ENCODE peak calls at places on chromosome 4, in ten cellular contexts. One of them, this sample, is unnamed.

GRCh38 chr4:74474345-74475099 is 29.6 kb downstream of the AREG start:
- DNase-seq in endothelial cell of umbilical vein: peak; percentile 44
- DNase-seq in IMR-90: peak; percentile 77
- DNase-seq in A549: no peak
- DNase-seq in heart left ventricle: no peak
- DNase-seq in breast epithelium: no peak
- DNase-seq in spleen: no peak
- DNase-seq in ovary: no peak
- DNase-seq in stomach: no peak
- DNase-seq in esophagus muscularis mucosa: no peak
- DNase-seq in this sample: peak; percentile 60

GRCh38 chr4:41146716-41147506 is 67.4 kb downstream of the APBB2 start:
- DNase-seq in endothelial cell of umbilical vein: peak; percentile 53
- DNase-seq in IMR-90: peak; percentile 54
- DNase-seq in A549: no peak
- DNase-seq in heart left ventricle: no peak
- DNase-seq in breast epithelium: no peak
- DNase-seq in spleen: no peak
- DNase-seq in ovary: no peak
- DNase-seq in stomach: peak; percentile 53
- DNase-seq in esophagus muscularis mucosa: no peak
- DNase-seq in this sample: no peak

GRCh38 chr4:111475001-111475400 is 670.3 kb upstream of the FAM241A start:
- DNase-seq in endothelial cell of umbilical vein: no peak
- DNase-seq in IMR-90: peak; percentile 39
- DNase-seq in A549: no peak
- DNase-seq in heart left ventricle: no peak
- DNase-seq in breast epithelium: no peak
- DNase-seq in spleen: no peak
- DNase-seq in ovary: no peak
- DNase-seq in stomach: no peak
- DNase-seq in esophagus muscularis mucosa: no peak
- DNase-seq in this sample: peak; percentile 10

GRCh38 chr4:45284400-45285085 is 558.2 kb upstream of the GNPDA2 start:
- DNase-seq in endothelial cell of umbilical vein: no peak
- DNase-seq in IMR-90: no peak
- DNase-seq in A549: no peak
- DNase-seq in heart left ventricle: peak; percentile 33
- DNase-seq in breast epithelium: no peak
- DNase-seq in spleen: peak; percentile 60
- DNase-seq in ovary: no peak
- DNase-seq in stomach: peak; percentile 21
- DNase-seq in esophagus muscularis mucosa: no peak
- DNase-seq in this sample: no peak

GRCh38 chr4:33226133-33226532 is 2506.0 kb downstream of the PCDH7 start:
- DNase-seq in endothelial cell of umbilical vein: no peak
- DNase-seq in IMR-90: no peak
- DNase-seq in A549: no peak
- DNase-seq in heart left ventricle: no peak
- DNase-seq in breast epithelium: no peak
- DNase-seq in spleen: no peak
- DNase-seq in ovary: no peak
- DNase-seq in stomach: no peak
- DNase-seq in esophagus muscularis mucosa: no peak
- DNase-seq in this sample: no peak

GRCh38 chr4:26217961-26218676 is 102.7 kb upstream of the RBPJ start:
- DNase-seq in endothelial cell of umbilical vein: no peak
- DNase-seq in IMR-90: no peak
- DNase-seq in A549: no peak
- DNase-seq in heart left ventricle: peak; percentile 58
- DNase-seq in breast epithelium: no peak
- DNase-seq in spleen: no peak
- DNase-seq in ovary: no peak
- DNase-seq in stomach: no peak
- DNase-seq in esophagus muscularis mucosa: no peak
- DNase-seq in this sample: no peak

GRCh38 chr4:76240236-76240635 is 11.3 kb upstream of the FAM47E start:
- DNase-seq in endothelial cell of umbilical vein: no peak
- DNase-seq in IMR-90: no peak
- DNase-seq in A549: no peak
- DNase-seq in heart left ventricle: no peak
- DNase-seq in breast epithelium: no peak
- DNase-seq in spleen: no peak
- DNase-seq in ovary: no peak
- DNase-seq in stomach: no peak
- DNase-seq in esophagus muscularis mucosa: no peak
- DNase-seq in this sample: no peak

GRCh38 chr4:151888367-151888866 is 127.6 kb upstream of the GATB start:
- DNase-seq in endothelial cell of umbilical vein: no peak
- DNase-seq in IMR-90: no peak
- DNase-seq in A549: no peak
- DNase-seq in heart left ventricle: no peak
- DNase-seq in breast epithelium: no peak
- DNase-seq in spleen: no peak
- DNase-seq in ovary: no peak
- DNase-seq in stomach: no peak
- DNase-seq in esophagus muscularis mucosa: no peak
- DNase-seq in this sample: no peak

GRCh38 chr4:74447636-74448233 is 2.8 kb downstream of the AREG start:
- DNase-seq in endothelial cell of umbilical vein: no peak
- DNase-seq in IMR-90: no peak
- DNase-seq in A549: no peak
- DNase-seq in heart left ventricle: no peak
- DNase-seq in breast epithelium: no peak
- DNase-seq in spleen: no peak
- DNase-seq in ovary: no peak
- DNase-seq in stomach: no peak
- DNase-seq in esophagus muscularis mucosa: no peak
- DNase-seq in this sample: no peak

GRCh38 chr4:129468624-129469023 is 372.7 kb downstream of the C4orf33 start:
- DNase-seq in endothelial cell of umbilical vein: no peak
- DNase-seq in IMR-90: no peak
- DNase-seq in A549: no peak
- DNase-seq in heart left ventricle: no peak
- DNase-seq in breast epithelium: no peak
- DNase-seq in spleen: no peak
- DNase-seq in ovary: no peak
- DNase-seq in stomach: no peak
- DNase-seq in esophagus muscularis mucosa: no peak
- DNase-seq in this sample: no peak

GRCh38 chr4:6916587-6917444 is 7.2 kb downstream of the TBC1D14 start:
- DNase-seq in endothelial cell of umbilical vein: peak; percentile 20
- DNase-seq in IMR-90: no peak
- DNase-seq in A549: no peak
- DNase-seq in heart left ventricle: no peak
- DNase-seq in breast epithelium: peak; percentile 78
- DNase-seq in spleen: peak; percentile 92
- DNase-seq in ovary: no peak
- DNase-seq in stomach: peak; percentile 70
- DNase-seq in esophagus muscularis mucosa: no peak
- DNase-seq in this sample: peak; percentile 56

GRCh38 chr4:100849319-100849718 is 331.5 kb upstream of the EMCN start:
- DNase-seq in endothelial cell of umbilical vein: no peak
- DNase-seq in IMR-90: no peak
- DNase-seq in A549: no peak
- DNase-seq in heart left ventricle: no peak
- DNase-seq in breast epithelium: no peak
- DNase-seq in spleen: no peak
- DNase-seq in ovary: no peak
- DNase-seq in stomach: no peak
- DNase-seq in esophagus muscularis mucosa: no peak
- DNase-seq in this sample: no peak

GRCh38 chr4:172692701-172693100 is 475.9 kb upstream of the GALNT7 start:
- DNase-seq in endothelial cell of umbilical vein: no peak
- DNase-seq in IMR-90: no peak
- DNase-seq in A549: no peak
- DNase-seq in heart left ventricle: no peak
- DNase-seq in breast epithelium: no peak
- DNase-seq in spleen: no peak
- DNase-seq in ovary: no peak
- DNase-seq in stomach: no peak
- DNase-seq in esophagus muscularis mucosa: no peak
- DNase-seq in this sample: no peak

GRCh38 chr4:76197971-76198410 is 15.6 kb downstream of the SCARB2 start:
- DNase-seq in endothelial cell of umbilical vein: no peak
- DNase-seq in IMR-90: peak; percentile 69
- DNase-seq in A549: no peak
- DNase-seq in heart left ventricle: peak; percentile 83
- DNase-seq in breast epithelium: no peak
- DNase-seq in spleen: peak; percentile 79
- DNase-seq in ovary: peak; percentile 59
- DNase-seq in stomach: no peak
- DNase-seq in esophagus muscularis mucosa: peak; percentile 91
- DNase-seq in this sample: peak; percentile 38

GRCh38 chr4:138870739-138871633 is 144.6 kb upstream of the NOCT start:
- DNase-seq in endothelial cell of umbilical vein: peak; percentile 77
- DNase-seq in IMR-90: peak; percentile 78
- DNase-seq in A549: peak; percentile 33
- DNase-seq in heart left ventricle: no peak
- DNase-seq in breast epithelium: peak; percentile 68
- DNase-seq in spleen: no peak
- DNase-seq in ovary: peak; percentile 33
- DNase-seq in stomach: peak; percentile 67
- DNase-seq in esophagus muscularis mucosa: no peak
- DNase-seq in this sample: peak; percentile 75
- TF ChIP-seq CTCF in endothelial cell of umbilical vein: peak; percentile 71
- TF ChIP-seq CTCF in IMR-90: peak; percentile 87
- TF ChIP-seq CTCF in A549: peak; percentile 69
- TF ChIP-seq CTCF in heart left ventricle: peak; percentile 81
- TF ChIP-seq CTCF in breast epithelium: peak; percentile 88
- TF ChIP-seq CTCF in spleen: peak; percentile 79
- TF ChIP-seq CTCF in ovary: peak; percentile 54
- TF ChIP-seq CTCF in stomach: peak; percentile 82
- TF ChIP-seq CTCF in esophagus muscularis mucosa: peak; percentile 89
- TF ChIP-seq CTCF in this sample: peak; percentile 78

GRCh38 chr4:184309241-184310170 is 91.8 kb upstream of the ENPP6 start:
- DNase-seq in endothelial cell of umbilical vein: no peak
- DNase-seq in IMR-90: no peak
- DNase-seq in A549: no peak
- DNase-seq in heart left ventricle: no peak
- DNase-seq in breast epithelium: no peak
- DNase-seq in spleen: no peak
- DNase-seq in ovary: no peak
- DNase-seq in stomach: no peak
- DNase-seq in esophagus muscularis mucosa: peak; percentile 80
- DNase-seq in this sample: no peak

GRCh38 chr4:184306470-184306869 is 88.8 kb upstream of the ENPP6 start:
- DNase-seq in endothelial cell of umbilical vein: no peak
- DNase-seq in IMR-90: no peak
- DNase-seq in A549: no peak
- DNase-seq in heart left ventricle: no peak
- DNase-seq in breast epithelium: no peak
- DNase-seq in spleen: no peak
- DNase-seq in ovary: no peak
- DNase-seq in stomach: no peak
- DNase-seq in esophagus muscularis mucosa: no peak
- DNase-seq in this sample: no peak

GRCh38 chr4:184310881-184311709 is 93.4 kb upstream of the ENPP6 start:
- DNase-seq in endothelial cell of umbilical vein: no peak
- DNase-seq in IMR-90: no peak
- DNase-seq in A549: no peak
- DNase-seq in heart left ventricle: peak; percentile 60
- DNase-seq in breast epithelium: no peak
- DNase-seq in spleen: no peak
- DNase-seq in ovary: no peak
- DNase-seq in stomach: peak; percentile 78
- DNase-seq in esophagus muscularis mucosa: peak; percentile 60
- DNase-seq in this sample: peak; percentile 85

GRCh38 chr4:184310171-184310567 is 92.5 kb upstream of the ENPP6 start:
- DNase-seq in endothelial cell of umbilical vein: peak; percentile 28
- DNase-seq in IMR-90: no peak
- DNase-seq in A549: no peak
- DNase-seq in heart left ventricle: peak; percentile 63
- DNase-seq in breast epithelium: no peak
- DNase-seq in spleen: peak; percentile 87
- DNase-seq in ovary: no peak
- DNase-seq in stomach: no peak
- DNase-seq in esophagus muscularis mucosa: peak; percentile 91
- DNase-seq in this sample: peak; percentile 43

DNA sequence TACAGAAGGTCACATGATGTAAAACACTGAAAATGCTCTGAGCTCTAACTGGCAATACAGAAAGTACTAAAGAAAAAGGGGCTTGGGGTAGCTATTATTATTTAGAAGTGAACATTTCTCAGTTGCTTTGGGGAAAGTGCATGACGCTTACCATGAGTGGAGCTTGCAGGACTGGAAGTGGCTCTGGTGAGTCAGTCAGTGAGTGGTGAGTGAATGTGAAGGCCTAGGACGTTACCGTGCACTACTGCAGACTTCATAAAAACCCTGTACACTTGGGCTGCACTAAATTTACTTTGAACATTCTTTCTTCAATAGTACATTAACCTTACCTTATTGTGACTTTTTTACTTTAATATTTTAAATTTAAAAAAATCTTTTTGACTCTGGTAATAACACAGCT is 89.3 kb upstream of the ENPP6 start:
- DNase-seq in endothelial cell of umbilical vein: no peak
- DNase-seq in IMR-90: peak; percentile 68
- DNase-seq in A549: no peak
- DNase-seq in heart left ventricle: no peak
- DNase-seq in breast epithelium: no peak
- DNase-seq in spleen: no peak
- DNase-seq in ovary: no peak
- DNase-seq in stomach: no peak
- DNase-seq in esophagus muscularis mucosa: peak; percentile 17
- DNase-seq in this sample: no peak
- TF ChIP-seq POLR2A in endothelial cell of umbilical vein: no peak
- TF ChIP-seq POLR2A in IMR-90: no peak
- TF ChIP-seq POLR2A in A549: no peak
- TF ChIP-seq POLR2A in heart left ventricle: no peak
- TF ChIP-seq POLR2A in breast epithelium: no peak
- TF ChIP-seq POLR2A in spleen: no peak
- TF ChIP-seq POLR2A in ovary: no peak
- TF ChIP-seq POLR2A in stomach: no peak
- TF ChIP-seq POLR2A in esophagus muscularis mucosa: no peak
- TF ChIP-seq POLR2A in this sample: no peak

GRCh38 chr4:168659971-168660465 is 163.2 kb downstream of the PALLD start:
- DNase-seq in endothelial cell of umbilical vein: no peak
- DNase-seq in IMR-90: no peak
- DNase-seq in A549: no peak
- DNase-seq in heart left ventricle: no peak
- DNase-seq in breast epithelium: no peak
- DNase-seq in spleen: no peak
- DNase-seq in ovary: no peak
- DNase-seq in stomach: no peak
- DNase-seq in esophagus muscularis mucosa: no peak
- DNase-seq in this sample: no peak
- H3K27ac ChIP-seq in endothelial cell of umbilical vein: no peak overlapping the region
- H3K27ac ChIP-seq in IMR-90: no peak overlapping the region
- H3K27ac ChIP-seq in A549: peak overlapping the region; percentile 11
- H3K27ac ChIP-seq in heart left ventricle: no peak overlapping the region
- H3K27ac ChIP-seq in breast epithelium: no peak overlapping the region
- H3K27ac ChIP-seq in spleen: no peak overlapping the region
- H3K27ac ChIP-seq in ovary: no peak overlapping the region
- H3K27ac ChIP-seq in stomach: no peak overlapping the region
- H3K27ac ChIP-seq in esophagus muscularis mucosa: no peak overlapping the region
- H3K27ac ChIP-seq in this sample: no peak overlapping the region

DNA sequence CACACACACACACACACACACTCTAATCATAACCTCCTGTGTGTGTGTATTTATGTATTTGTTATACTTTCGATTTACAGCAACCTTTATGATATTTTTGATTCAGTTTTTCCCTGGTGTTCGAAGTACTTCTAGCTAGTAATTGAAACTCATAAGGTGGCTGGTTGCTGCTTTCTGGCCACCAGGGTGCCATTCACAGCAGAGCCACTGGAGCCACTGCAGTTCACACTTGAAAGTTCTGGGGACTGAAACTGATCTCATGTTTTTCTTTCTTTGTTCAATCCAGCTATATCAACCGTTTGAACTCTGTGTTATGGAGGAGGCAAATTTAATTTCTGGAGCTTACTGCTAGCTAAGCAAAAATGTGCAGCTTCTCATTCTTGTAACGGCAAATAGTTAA is 419.4 kb downstream of the ADGRL3 start:
- DNase-seq in endothelial cell of umbilical vein: no peak
- DNase-seq in IMR-90: no peak
- DNase-seq in A549: peak; percentile 0
- DNase-seq in heart left ventricle: no peak
- DNase-seq in breast epithelium: no peak
- DNase-seq in spleen: no peak
- DNase-seq in ovary: no peak
- DNase-seq in stomach: no peak
- DNase-seq in esophagus muscularis mucosa: no peak
- DNase-seq in this sample: no peak
- TF ChIP-seq CTCF in endothelial cell of umbilical vein: no peak
- TF ChIP-seq CTCF in IMR-90: no peak
- TF ChIP-seq CTCF in A549: no peak
- TF ChIP-seq CTCF in heart left ventricle: no peak
- TF ChIP-seq CTCF in breast epithelium: no peak
- TF ChIP-seq CTCF in spleen: no peak
- TF ChIP-seq CTCF in ovary: no peak
- TF ChIP-seq CTCF in stomach: no peak
- TF ChIP-seq CTCF in esophagus muscularis mucosa: no peak
- TF ChIP-seq CTCF in this sample: no peak